ENCODE peak calls at places on chromosomes 13 and 19, in eight cellular contexts. One of them, this sample, is unnamed.

GRCh38 chr19:39112338-39112890 is 13.2 kb upstream of the PAK4 start:
- DNase-seq in ovary: no peak
- DNase-seq in transverse colon: no peak
- DNase-seq in heart left ventricle: no peak
- DNase-seq in fibroblast of mammary gland: peak
- DNase-seq in AG10803: no peak
- DNase-seq in tibial nerve: no peak
- DNase-seq in pancreas: peak
- DNase-seq in this sample: no peak

GRCh38 chr19:33677745-33678426 is 56.1 kb downstream of the CHST8 start:
- DNase-seq in AG10803: no peak
- DNase-seq in fibroblast of mammary gland: no peak
- DNase-seq in pancreas: no peak
- DNase-seq in transverse colon: no peak
- DNase-seq in ovary: no peak
- DNase-seq in tibial nerve: no peak
- DNase-seq in heart left ventricle: no peak
- DNase-seq in this sample: peak

GRCh38 chr13:43935878-43936277 is 56.2 kb downstream of the LACC1 start:
- DNase-seq in AG10803: peak
- DNase-seq in ovary: no peak
- DNase-seq in fibroblast of mammary gland: peak
- DNase-seq in pancreas: no peak
- DNase-seq in tibial nerve: no peak
- DNase-seq in heart left ventricle: no peak
- DNase-seq in transverse colon: no peak
- DNase-seq in this sample: no peak

GRCh38 chr13:95502216-95502615 is 50.3 kb upstream of the CLDN10 start:
- DNase-seq in pancreas: no peak
- DNase-seq in ovary: no peak
- DNase-seq in heart left ventricle: no peak
- DNase-seq in AG10803: no peak
- DNase-seq in fibroblast of mammary gland: no peak
- DNase-seq in tibial nerve: no peak
- DNase-seq in transverse colon: no peak
- DNase-seq in this sample: no peak

GRCh38 chr13:32881074-32881791 is 135.0 kb upstream of the KL start:
- DNase-seq in fibroblast of mammary gland: peak
- DNase-seq in ovary: no peak
- DNase-seq in pancreas: no peak
- DNase-seq in heart left ventricle: no peak
- DNase-seq in AG10803: peak
- DNase-seq in transverse colon: no peak
- DNase-seq in tibial nerve: no peak
- DNase-seq in this sample: no peak

GRCh38 chr13:67139551-67139950 is 90.6 kb downstream of the PCDH9 start:
- DNase-seq in pancreas: no peak
- DNase-seq in ovary: no peak
- DNase-seq in tibial nerve: no peak
- DNase-seq in AG10803: no peak
- DNase-seq in transverse colon: no peak
- DNase-seq in heart left ventricle: no peak
- DNase-seq in fibroblast of mammary gland: no peak
- DNase-seq in this sample: no peak

GRCh38 chr13:88051746-88052482 is 380.7 kb downstream of the SLITRK5 start:
- DNase-seq in tibial nerve: no peak
- DNase-seq in transverse colon: no peak
- DNase-seq in fibroblast of mammary gland: no peak
- DNase-seq in heart left ventricle: no peak
- DNase-seq in AG10803: no peak
- DNase-seq in pancreas: peak
- DNase-seq in ovary: no peak
- DNase-seq in this sample: no peak

GRCh38 chr19:46659151-46660007 is 1.6 kb downstream of the DACT3 start:
- DNase-seq in transverse colon: peak
- DNase-seq in heart left ventricle: peak
- DNase-seq in AG10803: peak
- DNase-seq in fibroblast of mammary gland: no peak
- DNase-seq in tibial nerve: peak
- DNase-seq in ovary: peak
- DNase-seq in pancreas: peak
- DNase-seq in this sample: no peak

GRCh38 chr13:86002921-86003488 is 203.8 kb upstream of the SLITRK6 start:
- DNase-seq in heart left ventricle: no peak
- DNase-seq in transverse colon: no peak
- DNase-seq in ovary: no peak
- DNase-seq in AG10803: no peak
- DNase-seq in fibroblast of mammary gland: no peak
- DNase-seq in pancreas: no peak
- DNase-seq in tibial nerve: no peak
- DNase-seq in this sample: no peak

GRCh38 chr13:79671420-79671819 is 190.5 kb downstream of the NDFIP2 start:
- DNase-seq in heart left ventricle: no peak
- DNase-seq in AG10803: no peak
- DNase-seq in ovary: no peak
- DNase-seq in fibroblast of mammary gland: no peak
- DNase-seq in tibial nerve: no peak
- DNase-seq in pancreas: no peak
- DNase-seq in transverse colon: no peak
- DNase-seq in this sample: no peak

GRCh38 chr19:5947435-5947834 is 30.5 kb downstream of the RANBP3 start:
- DNase-seq in ovary: no peak
- DNase-seq in pancreas: peak
- DNase-seq in fibroblast of mammary gland: peak
- DNase-seq in AG10803: peak
- DNase-seq in transverse colon: peak
- DNase-seq in heart left ventricle: peak
- DNase-seq in tibial nerve: peak
- DNase-seq in this sample: peak

GRCh38 chr19:42411581-42412178 is 15.5 kb downstream of the LIPE start:
- DNase-seq in tibial nerve: no peak
- DNase-seq in heart left ventricle: no peak
- DNase-seq in fibroblast of mammary gland: no peak
- DNase-seq in AG10803: no peak
- DNase-seq in transverse colon: no peak
- DNase-seq in ovary: no peak
- DNase-seq in pancreas: no peak
- DNase-seq in this sample: no peak

DNA sequence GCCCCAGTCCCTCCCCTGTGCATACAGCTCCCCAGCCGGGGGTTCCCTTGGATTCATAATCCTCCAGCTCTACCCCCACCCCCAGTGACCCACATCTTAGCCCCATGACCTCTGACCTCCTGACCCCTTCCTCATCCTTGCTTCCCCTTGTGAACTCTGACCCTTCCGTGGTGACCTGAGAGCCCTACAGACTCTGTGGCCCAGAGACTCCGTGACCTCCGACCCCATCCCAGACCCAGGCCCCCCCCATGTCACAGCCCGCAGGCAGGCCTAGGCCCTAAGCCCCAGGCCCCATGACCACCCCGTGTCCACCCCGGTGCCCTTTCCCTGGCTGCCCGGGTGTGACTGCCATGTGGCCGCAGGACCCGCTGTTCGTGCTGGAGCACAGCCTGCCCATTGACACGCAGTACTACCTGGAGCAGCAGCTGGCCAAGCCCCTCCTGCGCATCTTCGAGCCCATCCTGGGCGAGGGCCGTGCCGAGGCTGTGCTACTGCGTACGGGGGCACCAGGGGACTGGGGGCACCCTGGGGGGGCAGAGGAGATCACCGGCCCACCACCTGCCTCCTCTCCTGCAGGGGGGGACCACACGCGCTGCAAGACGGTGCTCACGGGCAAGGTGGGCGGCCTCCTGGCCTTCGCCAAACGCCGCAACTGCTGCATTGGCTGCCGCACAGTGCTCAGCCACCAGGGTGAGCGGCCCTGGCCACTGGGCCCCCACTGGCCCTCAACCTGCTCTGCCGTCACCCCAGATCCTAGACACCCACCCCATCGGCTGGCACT is 2.5 kb upstream of the SPIB start:
- DNase-seq in transverse colon: no peak
- DNase-seq in fibroblast of mammary gland: no peak
- DNase-seq in AG10803: no peak
- DNase-seq in tibial nerve: no peak
- DNase-seq in ovary: no peak
- DNase-seq in heart left ventricle: no peak
- DNase-seq in pancreas: peak
- DNase-seq in this sample: no peak
- H3K4me3 ChIP-seq in transverse colon: no peak
- H3K4me3 ChIP-seq in fibroblast of mammary gland: no peak
- H3K4me3 ChIP-seq in AG10803: no peak
- H3K4me3 ChIP-seq in tibial nerve: no peak
- H3K4me3 ChIP-seq in ovary: no peak
- H3K4me3 ChIP-seq in heart left ventricle: no peak
- H3K4me3 ChIP-seq in pancreas: no peak
- H3K4me3 ChIP-seq in this sample: no peak

DNA sequence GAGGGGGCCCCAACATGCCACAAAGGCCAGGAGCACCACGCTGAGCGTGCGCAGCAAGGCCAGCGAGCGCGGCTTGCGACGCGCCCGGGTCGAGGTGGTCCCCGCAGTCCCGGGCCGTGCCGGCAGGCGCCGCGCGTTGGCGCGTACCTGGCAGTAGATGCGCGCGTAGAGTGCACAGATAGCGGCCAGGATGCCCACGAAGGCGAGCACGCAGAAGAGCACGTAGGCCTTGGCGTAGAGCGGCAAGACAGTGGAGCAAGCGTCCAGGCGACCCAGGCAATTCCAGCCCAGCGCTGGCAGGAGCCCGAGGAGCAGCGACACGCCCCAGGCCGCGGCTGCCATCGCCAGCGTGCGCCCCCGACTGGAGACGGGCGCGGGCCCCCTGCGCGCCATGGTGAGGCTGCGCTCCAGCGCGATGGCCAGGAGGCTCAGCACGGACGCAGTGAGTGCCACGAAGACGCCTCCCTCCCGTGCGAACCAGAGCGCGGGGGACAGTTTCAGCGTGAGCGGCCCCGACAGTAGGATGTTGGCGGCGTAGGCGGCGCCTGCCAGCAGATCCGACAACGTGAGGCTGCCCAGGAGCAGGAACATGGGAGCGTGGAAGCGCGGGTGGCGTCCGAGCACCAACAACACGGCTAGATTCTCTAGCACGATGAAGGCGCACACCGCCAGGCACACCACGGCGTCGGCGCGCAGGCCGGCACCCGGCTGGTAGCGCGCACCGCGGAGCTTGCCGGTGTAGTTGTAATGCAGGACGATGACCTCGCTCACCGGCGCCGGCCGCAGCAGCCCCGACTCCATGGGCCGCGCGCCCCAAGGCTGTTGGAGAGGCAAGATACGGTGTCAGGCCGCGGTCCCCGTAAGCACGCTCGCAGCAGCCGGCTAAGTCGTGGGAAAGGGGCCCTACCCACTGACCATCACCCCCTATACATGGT is 2.8 kb downstream of the S1PR5 start:
- DNase-seq in heart left ventricle: no peak
- DNase-seq in AG10803: no peak
- DNase-seq in pancreas: peak
- DNase-seq in ovary: no peak
- DNase-seq in transverse colon: no peak
- DNase-seq in tibial nerve: no peak
- DNase-seq in fibroblast of mammary gland: no peak
- DNase-seq in this sample: no peak
- TF ChIP-seq CTCF in heart left ventricle: no peak
- TF ChIP-seq CTCF in AG10803: no peak
- TF ChIP-seq CTCF in pancreas: no peak
- TF ChIP-seq CTCF in ovary: no peak
- TF ChIP-seq CTCF in transverse colon: no peak
- TF ChIP-seq CTCF in tibial nerve: no peak
- TF ChIP-seq CTCF in fibroblast of mammary gland: no peak
- TF ChIP-seq CTCF in this sample: no peak

GRCh38 chr19:54418030-54418929 is 3.0 kb downstream of the TTYH1 start:
- DNase-seq in AG10803: peak
- DNase-seq in transverse colon: no peak
- DNase-seq in heart left ventricle: no peak
- DNase-seq in pancreas: no peak
- DNase-seq in fibroblast of mammary gland: no peak
- DNase-seq in ovary: no peak
- DNase-seq in tibial nerve: no peak
- DNase-seq in this sample: no peak
- H3K4me3 ChIP-seq in AG10803: no peak
- H3K4me3 ChIP-seq in transverse colon: no peak
- H3K4me3 ChIP-seq in heart left ventricle: no peak
- H3K4me3 ChIP-seq in pancreas: no peak
- H3K4me3 ChIP-seq in fibroblast of mammary gland: no peak
- H3K4me3 ChIP-seq in ovary: no peak
- H3K4me3 ChIP-seq in tibial nerve: no peak
- H3K4me3 ChIP-seq in this sample: no peak

GRCh38 chr19:31313291-31314030 is 35.8 kb downstream of the TSHZ3 start:
- DNase-seq in heart left ventricle: no peak
- DNase-seq in ovary: no peak
- DNase-seq in transverse colon: no peak
- DNase-seq in fibroblast of mammary gland: no peak
- DNase-seq in AG10803: no peak
- DNase-seq in pancreas: no peak
- DNase-seq in tibial nerve: no peak
- DNase-seq in this sample: no peak

GRCh38 chr19:31315621-31316011 is 33.6 kb downstream of the TSHZ3 start:
- DNase-seq in tibial nerve: no peak
- DNase-seq in transverse colon: no peak
- DNase-seq in AG10803: no peak
- DNase-seq in heart left ventricle: no peak
- DNase-seq in ovary: no peak
- DNase-seq in pancreas: no peak
- DNase-seq in fibroblast of mammary gland: no peak
- DNase-seq in this sample: no peak

GRCh38 chr19:31316201-31316951 is 32.9 kb downstream of the TSHZ3 start:
- DNase-seq in fibroblast of mammary gland: peak
- DNase-seq in heart left ventricle: no peak
- DNase-seq in AG10803: peak
- DNase-seq in pancreas: no peak
- DNase-seq in tibial nerve: peak
- DNase-seq in transverse colon: peak
- DNase-seq in ovary: peak
- DNase-seq in this sample: peak

GRCh38 chr19:31314156-31314555 is 35.1 kb downstream of the TSHZ3 start:
- DNase-seq in tibial nerve: no peak
- DNase-seq in heart left ventricle: no peak
- DNase-seq in transverse colon: no peak
- DNase-seq in ovary: no peak
- DNase-seq in fibroblast of mammary gland: no peak
- DNase-seq in AG10803: no peak
- DNase-seq in pancreas: no peak
- DNase-seq in this sample: no peak

DNA sequence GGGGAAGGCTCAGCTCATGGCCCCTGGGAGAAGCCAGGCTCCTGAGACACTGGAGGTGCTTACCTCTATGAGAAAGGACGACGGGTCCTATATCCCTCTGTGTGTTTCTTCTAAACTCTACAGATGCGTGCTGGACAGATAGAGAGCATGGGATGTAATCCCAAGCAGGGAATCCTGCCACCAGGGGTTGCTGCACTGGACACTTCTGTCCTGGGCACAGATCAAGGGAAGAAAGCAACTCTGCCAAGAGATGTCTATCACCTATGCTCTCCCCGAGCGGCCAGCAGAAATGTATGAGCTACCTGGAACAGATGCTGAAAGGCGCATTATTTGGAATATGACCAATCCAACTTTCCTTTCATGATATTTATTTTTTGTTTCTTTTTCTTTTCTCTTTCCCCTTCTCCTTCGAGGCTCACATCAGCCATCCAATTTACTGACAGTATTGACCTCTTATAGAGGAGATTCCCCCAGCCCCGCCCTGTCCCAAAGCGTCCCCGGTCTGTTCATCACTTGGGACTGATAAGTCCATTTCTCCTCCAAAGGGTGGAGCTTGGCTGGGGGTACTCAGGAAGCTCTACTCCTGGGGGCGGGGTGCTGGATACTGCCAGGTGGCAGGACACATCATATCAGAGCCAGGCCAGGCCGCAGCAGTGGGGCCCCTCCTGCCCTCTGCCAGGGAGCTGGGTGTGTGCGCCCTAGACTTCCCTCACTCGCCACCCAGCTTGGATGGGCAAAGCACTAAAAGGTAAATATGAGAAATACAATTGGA is 34.2 kb downstream of the TSHZ3 start:
- DNase-seq in AG10803: no peak
- DNase-seq in ovary: no peak
- DNase-seq in fibroblast of mammary gland: peak
- DNase-seq in transverse colon: no peak
- DNase-seq in pancreas: no peak
- DNase-seq in heart left ventricle: no peak
- DNase-seq in tibial nerve: no peak
- DNase-seq in this sample: no peak
- TF ChIP-seq CTCF in AG10803: peak
- TF ChIP-seq CTCF in ovary: no peak
- TF ChIP-seq CTCF in fibroblast of mammary gland: peak
- TF ChIP-seq CTCF in transverse colon: no peak
- TF ChIP-seq CTCF in pancreas: no peak
- TF ChIP-seq CTCF in heart left ventricle: no peak
- TF ChIP-seq CTCF in tibial nerve: no peak
- TF ChIP-seq CTCF in this sample: no peak